ENCODE peak calls at places on chromosomes 11 and 22, in four cellular contexts. M is EL, E is AG09319, K is right lobe of liver. B is an unnamed sample.

GRCh38 chr11:10650630-10651029 is 42.9 kb downstream of the IRAG1 start:
- DNase-seq in K (no peak), M (no peak), E (no peak), B (no peak)

GRCh38 chr11:122494171-122494570 is 161.4 kb upstream of the UBASH3B start:
- DNase-seq in K (no peak), M (peak), E (peak), B (no peak)

GRCh38 chr22:49306632-49306975 is 521.1 kb downstream of the BRD1 start:
- DNase-seq in K (peak), E (no peak), M (no peak), B (no peak)

GRCh38 chr11:58316142-58316541 is 42.7 kb downstream of the OR5B17 start:
- DNase-seq in E (no peak), K (no peak), M (peak), B (no peak)

GRCh38 chr22:43946391-43946680 is 8.9 kb upstream of the SAMM50 start:
- DNase-seq in K (no peak), E (no peak), M (no peak), B (no peak)

GRCh38 chr22:27585141-27585540 is 216.4 kb downstream of the MN1 start:
- DNase-seq in M (no peak), E (no peak), K (no peak), B (no peak)

GRCh38 chr11:43579171-43579918 is 101.2 kb upstream of the HSD17B12 start:
- DNase-seq in E (no peak), K (no peak), M (peak), B (no peak)

GRCh38 chr11:29019960-29020683 is 911.9 kb downstream of the METTL15 start:
- DNase-seq in E (no peak), K (no peak), M (peak), B (no peak)

GRCh38 chr11:126640186-126640585 is 284.7 kb downstream of the ST3GAL4 start:
- DNase-seq in K (no peak), E (no peak), M (no peak), B (no peak)

GRCh38 chr11:34512810-34513673 is 552 bp downstream of the ELF5 start:
- DNase-seq in K (peak), M (peak), E (no peak), B (no peak)

GRCh38 chr22:45007247-45007945 is 2.4 kb downstream of the PHF21B start:
- DNase-seq in E (no peak), M (peak), K (no peak), B (no peak)

GRCh38 chr11:74138021-74138420 is 32.8 kb downstream of the C2CD3 start:
- DNase-seq in M (peak), K (no peak), E (no peak), B (no peak)

GRCh38 chr11:103420593-103420992 is 311.4 kb downstream of the DYNC2H1 start:
- DNase-seq in K (no peak), M (peak), E (no peak), B (no peak)

GRCh38 chr11:129766858-129767604 is 48.6 kb upstream of the TMEM45B start:
- DNase-seq in K (peak), M (peak), E (no peak), B (no peak)

GRCh38 chr11:64312947-64313346 is 4.4 kb downstream of the TRMT112 start:
- DNase-seq in M (no peak), K (no peak), E (no peak), B (no peak)

GRCh38 chr11:17972987-17973386 is 39.9 kb downstream of the SERGEF start:
- DNase-seq in K (no peak), M (peak), E (peak), B (no peak)

GRCh38 chr22:50313021-50313420 is 5.6 kb upstream of the PLXNB2 start:
- DNase-seq in M (no peak), E (no peak), K (no peak), B (peak)

GRCh38 chr11:126391970-126392637 is 36.6 kb downstream of the ST3GAL4 start:
- DNase-seq in M (no peak), E (no peak), K (no peak), B (peak)

GRCh38 chr22:29635734-29636357 is 32.4 kb downstream of the NF2 start:
- DNase-seq in M (peak), E (peak), K (no peak), B (no peak)

GRCh38 chr22:26139320-26139719 is 29.9 kb upstream of the SEZ6L start:
- DNase-seq in K (no peak), E (no peak), M (no peak), B (no peak)

GRCh38 chr22:32634424-32634981 is 159.9 kb downstream of the FBXO7 start:
- DNase-seq in E (no peak), M (no peak), K (no peak), B (no peak)

GRCh38 chr11:116835791-116836647 is 1.4 kb downstream of the APOA1 start:
- DNase-seq in K (peak), M (peak), E (peak), B (peak)

GRCh38 chr11:1283091-1283511 is 26.3 kb downstream of the TOLLIP start:
- DNase-seq in M (no peak), K (no peak), E (no peak), B (no peak)

GRCh38 chr11:103789957-103790356 is 246.5 kb upstream of the DDI1 start:
- DNase-seq in M (no peak), E (no peak), K (no peak), B (no peak)

GRCh38 chr11:86477495-86478155 is 102.9 kb downstream of the CCDC81 start:
- DNase-seq in K (no peak), E (no peak), M (peak), B (no peak)

GRCh38 chr22:42459273-42460040 is 27.3 kb upstream of the NFAM1 start:
- DNase-seq in K (no peak), M (no peak), E (no peak), B (no peak)

GRCh38 chr11:65616575-65617001 is 1.0 kb downstream of the PCNX3 start:
- DNase-seq in M (no peak), K (no peak), E (no peak), B (no peak)

GRCh38 chr11:132072880-132073213 is 702.4 kb downstream of the NTM start:
- DNase-seq in M (peak), E (no peak), K (no peak), B (no peak)

GRCh38 chr11:129538323-129538722 is 162.7 kb downstream of the BARX2 start:
- DNase-seq in K (no peak), M (no peak), E (no peak), B (no peak)

GRCh38 chr22:45994516-45995404 is 17.8 kb upstream of the WNT7B start:
- DNase-seq in E (no peak), M (peak), K (peak), B (peak)

GRCh38 chr11:48051217-48051848 is 71.0 kb downstream of the PTPRJ start:
- DNase-seq in M (peak), K (no peak), E (no peak), B (no peak)

GRCh38 chr11:68677432-68677831 is 6.9 kb upstream of the GAL start:
- DNase-seq in M (peak), K (no peak), E (peak), B (no peak)

GRCh38 chr22:37802310-37803194 is 5.2 kb upstream of the GCAT start:
- DNase-seq in E (no peak), K (no peak), M (no peak), B (no peak)